ENCODE peak calls at places on chromosomes 13 and 19, in eight cellular contexts. Q, K, J, O, H, M, D and C are unnamed samples.

GRCh38 chr19:1019980-1020867 is 699 bp downstream of the TMEM259 start:
- DNase-seq in M (peak; percentile 57), O (no peak), K (peak; percentile 32), D (peak; percentile 50), H (peak; percentile 31), J (no peak), Q (no peak), C (peak; percentile 30)

GRCh38 chr13:21948781-21949474 is 278.1 kb downstream of the FGF9 start:
- DNase-seq in K (no peak), J (no peak), Q (no peak), D (peak; percentile 44), H (no peak), M (no peak), O (no peak), C (no peak)

GRCh38 chr13:112067871-112068305 is 939 bp downstream of the SOX1 start:
- DNase-seq in H (no peak), M (no peak), O (no peak), D (no peak), J (no peak), K (no peak), Q (no peak), C (no peak)

GRCh38 chr13:75372517-75372916 is 109.5 kb downstream of the TBC1D4 start:
- DNase-seq in J (no peak), O (peak; percentile 62), K (no peak), M (peak; percentile 32), H (peak; percentile 43), D (peak; percentile 7), Q (no peak), C (peak; percentile 14)

GRCh38 chr13:110199046-110199831 is 107.7 kb downstream of the COL4A1 start:
- DNase-seq in K (no peak), Q (no peak), M (no peak), O (no peak), J (no peak), H (no peak), D (no peak), C (no peak)

GRCh38 chr19:17944301-17944700 is 11.5 kb downstream of the CCDC124 start:
- DNase-seq in Q (no peak), J (no peak), M (no peak), K (peak; percentile 54), O (no peak), H (no peak), D (no peak), C (no peak)

GRCh38 chr19:40585677-40586422 is 9.2 kb downstream of the SHKBP1 start:
- DNase-seq in J (no peak), Q (no peak), K (no peak), D (no peak), O (no peak), M (no peak), H (peak; percentile 30), C (no peak)

GRCh38 chr13:66665991-66666390 is 564.1 kb downstream of the PCDH9 start:
- DNase-seq in O (peak; percentile 67), H (peak; percentile 7), Q (no peak), J (no peak), K (no peak), M (no peak), D (no peak), C (peak; percentile 46)

GRCh38 chr13:95494082-95494681 is 58.3 kb upstream of the CLDN10 start:
- DNase-seq in M (peak; percentile 40), Q (no peak), H (peak; percentile 55), J (peak; percentile 42), O (peak; percentile 66), K (no peak), D (no peak), C (peak; percentile 19)

GRCh38 chr13:46492946-46493345 is 60.0 kb upstream of the LRCH1 start:
- DNase-seq in M (no peak), D (peak; percentile 19), O (peak; percentile 70), H (peak; percentile 8), Q (no peak), J (no peak), K (no peak), C (peak; percentile 74)

GRCh38 chr19:15296841-15297415 is 35.4 kb downstream of the BRD4 start:
- DNase-seq in O (no peak), H (no peak), M (no peak), J (no peak), D (peak; percentile 52), K (no peak), Q (no peak), C (no peak)

GRCh38 chr19:15297416-15298224 is 34.7 kb downstream of the BRD4 start:
- DNase-seq in D (peak; percentile 59), O (peak; percentile 78), J (peak; percentile 38), M (peak; percentile 39), K (no peak), H (peak; percentile 39), Q (no peak), C (peak; percentile 77)

GRCh38 chr19:15293751-15294505 is 38.4 kb downstream of the BRD4 start:
- DNase-seq in Q (no peak), H (no peak), J (no peak), D (no peak), K (no peak), M (no peak), O (no peak), C (no peak)

GRCh38 chr19:15294591-15294990 is 37.7 kb downstream of the BRD4 start:
- DNase-seq in O (no peak), D (no peak), H (no peak), M (no peak), K (peak; percentile 80), Q (no peak), J (no peak), C (no peak)

DNA sequence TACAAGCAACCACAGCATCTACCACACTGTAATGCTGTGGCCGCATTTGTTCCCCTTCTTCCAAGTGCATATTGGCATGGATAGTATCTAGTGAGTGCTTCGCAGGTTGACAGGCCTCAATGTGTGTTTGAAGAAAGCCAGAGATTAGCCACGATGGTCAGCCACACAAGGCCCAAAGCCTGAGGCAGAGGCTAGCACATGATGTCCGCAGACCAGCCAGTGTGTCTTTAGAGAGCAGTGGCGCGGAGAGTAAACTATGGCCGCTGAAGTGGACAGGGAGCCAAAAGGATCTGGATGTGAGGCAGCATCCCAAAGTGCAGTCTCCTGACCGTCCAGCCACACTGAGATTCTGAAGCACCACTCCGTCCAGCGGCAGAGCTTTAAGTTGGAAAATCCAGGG is 36.0 kb downstream of the BRD4 start:
- DNase-seq in D (no peak), M (no peak), J (no peak), O (no peak), Q (no peak), H (no peak), K (peak; percentile 76), C (no peak)
- H3K4me1 ChIP-seq in D (peaks cover 94% of the 10 kb centered on the region), M (peaks cover 22% of the 10 kb centered on the region), J (peaks cover 57% of the 10 kb centered on the region), O (peaks cover 73% of the 10 kb centered on the region), Q (peaks cover 94% of the 10 kb centered on the region), H (peaks cover 91% of the 10 kb centered on the region), K (peaks cover 42% of the 10 kb centered on the region), C (peaks cover 50% of the 10 kb centered on the region)

DNA sequence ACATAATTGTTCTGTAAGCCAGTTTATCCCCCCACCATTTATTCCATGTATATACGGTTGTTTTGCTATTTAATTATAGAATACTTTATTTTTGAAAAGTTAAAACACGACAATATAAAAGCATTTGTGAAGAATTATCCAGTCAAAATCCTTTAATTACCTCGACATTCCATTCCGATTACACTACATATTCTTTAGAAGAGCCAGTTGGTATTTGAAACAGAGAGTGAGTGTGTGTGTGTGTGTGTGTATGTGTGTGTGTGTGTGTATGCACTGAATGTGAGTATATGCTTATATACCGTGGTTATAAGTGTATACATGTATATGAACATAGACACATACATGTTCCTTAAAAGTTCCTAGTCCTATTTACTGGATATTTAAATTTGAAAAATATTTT is 87.8 kb upstream of the KLF5 start:
- DNase-seq in O (no peak), M (no peak), D (no peak), H (no peak), J (no peak), K (no peak), Q (no peak), C (no peak)
- H3K4me3 ChIP-seq in O (no peak overlapping the region), M (no peak overlapping the region), D (no peak overlapping the region), H (no peak overlapping the region), J (no peak overlapping the region), K (no peak overlapping the region), Q (no peak overlapping the region), C (no peak overlapping the region)

GRCh38 chr19:41707502-41707812 is 969 bp upstream of the CEACAM5 start:
- DNase-seq in O (no peak), D (no peak), Q (no peak), M (peak; percentile 61), K (no peak), H (no peak), J (no peak), C (no peak)
- H3K27me3 ChIP-seq in O (no peaks in the 10 kb centered on the region), D (peaks cover 15% of the 10 kb centered on the region), Q (peaks cover 2% of the 10 kb centered on the region), M (no peaks in the 10 kb centered on the region), K (peaks cover 72% of the 10 kb centered on the region), H (no peaks in the 10 kb centered on the region), J (no peaks in the 10 kb centered on the region), C (peaks cover 31% of the 10 kb centered on the region)

DNA sequence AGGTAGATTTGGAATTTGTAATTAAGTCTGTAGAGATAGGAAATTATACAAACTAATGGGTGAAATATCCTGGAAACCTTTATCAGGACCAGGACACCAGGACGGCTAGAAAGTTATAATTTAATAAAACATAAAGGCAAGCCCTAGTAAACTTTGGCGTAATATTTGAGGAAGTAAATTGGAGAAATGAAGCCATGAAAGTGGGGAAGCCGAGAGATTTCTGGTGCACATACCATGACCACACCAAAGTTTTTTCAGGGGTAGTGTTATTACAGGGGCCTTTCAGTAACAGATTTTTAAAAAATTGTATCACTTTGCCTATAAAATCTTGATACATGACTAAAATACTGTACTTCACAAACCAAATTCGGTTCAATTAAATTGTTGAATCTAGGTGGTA is 54.7 kb upstream of the URAD start:
- DNase-seq in J (no peak), O (no peak), K (no peak), D (no peak), M (no peak), H (no peak), Q (no peak), C (no peak)
- H3K4me1 ChIP-seq in J (no peaks in the 10 kb centered on the region), O (no peaks in the 10 kb centered on the region), K (no peaks in the 10 kb centered on the region), D (no peaks in the 10 kb centered on the region), M (no peaks in the 10 kb centered on the region), H (no peaks in the 10 kb centered on the region), Q (no peaks in the 10 kb centered on the region), C (no peaks in the 10 kb centered on the region)

GRCh38 chr19:10816691-10817090 is 19.3 kb downstream of the TMED1 start:
- DNase-seq in H (no peak), Q (no peak), D (no peak), O (peak; percentile 8), J (no peak), K (no peak), M (no peak), C (no peak)
- H3K4me3 ChIP-seq in H (no peak overlapping the region), Q (no peak overlapping the region), D (no peak overlapping the region), O (peak overlapping the region; percentile 33), J (no peak overlapping the region), K (no peak overlapping the region), M (peak overlapping the region; percentile 18), C (no peak overlapping the region)

GRCh38 chr19:50310759-50311465 is 18.3 kb downstream of the KCNC3 start:
- DNase-seq in H (no peak), D (no peak), O (no peak), J (no peak), K (no peak), M (no peak), Q (no peak), C (no peak)
- H3K27me3 ChIP-seq in H (peaks cover 19% of the 10 kb centered on the region), D (peaks cover 6% of the 10 kb centered on the region), O (peaks cover 37% of the 10 kb centered on the region), J (no peaks in the 10 kb centered on the region), K (peaks cover 54% of the 10 kb centered on the region), M (peaks cover 11% of the 10 kb centered on the region), Q (peaks cover 16% of the 10 kb centered on the region), C (no peaks in the 10 kb centered on the region)